ENCODE peak calls at places on chromosomes 4 and X, in six cellular contexts. One of them, this sample, is unnamed.

GRCh38 chr4:69321153-69321729 is 41.0 kb downstream of the UGT2B28 start:
- DNase-seq in H1: no peak
- DNase-seq in IMR-90: no peak
- DNase-seq in mesenchymal stem cell: no peak
- DNase-seq in neuronal stem cell: no peak
- DNase-seq in trophoblast cell: no peak
- DNase-seq in this sample: no peak

GRCh38 chr4:1520145-1520661 is 114.0 kb upstream of the NKX1-1 start:
- DNase-seq in H1: no peak
- DNase-seq in IMR-90: no peak
- DNase-seq in mesenchymal stem cell: no peak
- DNase-seq in neuronal stem cell: no peak
- DNase-seq in trophoblast cell: no peak
- DNase-seq in this sample: no peak

GRCh38 chr4:89724716-89725115 is 112.2 kb downstream of the SNCA start:
- DNase-seq in H1: no peak
- DNase-seq in IMR-90: peak; percentile 91
- DNase-seq in mesenchymal stem cell: peak; percentile 81
- DNase-seq in neuronal stem cell: no peak
- DNase-seq in trophoblast cell: no peak
- DNase-seq in this sample: no peak

GRCh38 chr4:100875296-100876040 is 357.6 kb upstream of the EMCN start:
- DNase-seq in H1: no peak
- DNase-seq in IMR-90: no peak
- DNase-seq in mesenchymal stem cell: no peak
- DNase-seq in neuronal stem cell: no peak
- DNase-seq in trophoblast cell: no peak
- DNase-seq in this sample: no peak

GRCh38 chrX:73401591-73402266 is 45.1 kb upstream of the CDX4 start:
- DNase-seq in H1: no peak
- DNase-seq in IMR-90: no peak
- DNase-seq in mesenchymal stem cell: no peak
- DNase-seq in neuronal stem cell: peak; percentile 11
- DNase-seq in trophoblast cell: no peak
- DNase-seq in this sample: peak; percentile 51

GRCh38 chr4:51842167-51842553 is 793 bp upstream of the DCUN1D4 start:
- DNase-seq in H1: no peak
- DNase-seq in IMR-90: peak; percentile 25
- DNase-seq in mesenchymal stem cell: no peak
- DNase-seq in neuronal stem cell: no peak
- DNase-seq in trophoblast cell: peak; percentile 7
- DNase-seq in this sample: no peak

GRCh38 chr4:155569960-155570515 is 96.6 kb upstream of the GUCY1A1 start:
- DNase-seq in H1: no peak
- DNase-seq in IMR-90: peak; percentile 10
- DNase-seq in mesenchymal stem cell: no peak
- DNase-seq in neuronal stem cell: no peak
- DNase-seq in trophoblast cell: no peak
- DNase-seq in this sample: no peak

GRCh38 chr4:13525606-13526281 is 18.6 kb downstream of the NKX3-2 start:
- DNase-seq in H1: no peak
- DNase-seq in IMR-90: no peak
- DNase-seq in mesenchymal stem cell: no peak
- DNase-seq in neuronal stem cell: no peak
- DNase-seq in trophoblast cell: no peak
- DNase-seq in this sample: no peak

GRCh38 chr4:55512922-55513571 is 33.7 kb downstream of the CLOCK start:
- DNase-seq in H1: no peak
- DNase-seq in IMR-90: peak; percentile 77
- DNase-seq in mesenchymal stem cell: peak; percentile 8
- DNase-seq in neuronal stem cell: no peak
- DNase-seq in trophoblast cell: no peak
- DNase-seq in this sample: no peak

GRCh38 chr4:54185380-54185779 is 43.7 kb upstream of the PDGFRA start:
- DNase-seq in H1: no peak
- DNase-seq in IMR-90: no peak
- DNase-seq in mesenchymal stem cell: no peak
- DNase-seq in neuronal stem cell: no peak
- DNase-seq in trophoblast cell: no peak
- DNase-seq in this sample: no peak

GRCh38 chr4:26281876-26282275 is 38.9 kb upstream of the RBPJ start:
- DNase-seq in H1: no peak
- DNase-seq in IMR-90: peak; percentile 83
- DNase-seq in mesenchymal stem cell: peak; percentile 74
- DNase-seq in neuronal stem cell: no peak
- DNase-seq in trophoblast cell: no peak
- DNase-seq in this sample: no peak

GRCh38 chrX:141415889-141416288 is 168.6 kb downstream of the SPANXA1 start:
- DNase-seq in H1: no peak
- DNase-seq in IMR-90: no peak
- DNase-seq in mesenchymal stem cell: no peak
- DNase-seq in neuronal stem cell: no peak
- DNase-seq in trophoblast cell: no peak
- DNase-seq in this sample: no peak

GRCh38 chrX:106035064-106035463 is 3.5 kb downstream of the SERPINA7 start:
- DNase-seq in H1: no peak
- DNase-seq in IMR-90: no peak
- DNase-seq in mesenchymal stem cell: no peak
- DNase-seq in neuronal stem cell: no peak
- DNase-seq in trophoblast cell: no peak
- DNase-seq in this sample: no peak

GRCh38 chrX:9627827-9628406 is 137.7 kb downstream of the GPR143 start:
- DNase-seq in H1: no peak
- DNase-seq in IMR-90: peak; percentile 41
- DNase-seq in mesenchymal stem cell: peak; percentile 27
- DNase-seq in neuronal stem cell: no peak
- DNase-seq in trophoblast cell: no peak
- DNase-seq in this sample: no peak

GRCh38 chr4:118889313-118889694 is 650 bp downstream of the SYNPO2 start:
- DNase-seq in H1: no peak
- DNase-seq in IMR-90: no peak
- DNase-seq in mesenchymal stem cell: no peak
- DNase-seq in neuronal stem cell: no peak
- DNase-seq in trophoblast cell: no peak
- DNase-seq in this sample: no peak

GRCh38 chr4:91113130-91113706 is 986.0 kb downstream of the CCSER1 start:
- DNase-seq in H1: no peak
- DNase-seq in IMR-90: peak; percentile 6
- DNase-seq in mesenchymal stem cell: peak; percentile 34
- DNase-seq in neuronal stem cell: peak; percentile 23
- DNase-seq in trophoblast cell: no peak
- DNase-seq in this sample: no peak

GRCh38 chr4:57270350-57270749 is 160.2 kb upstream of the IGFBP7 start:
- DNase-seq in H1: no peak
- DNase-seq in IMR-90: no peak
- DNase-seq in mesenchymal stem cell: no peak
- DNase-seq in neuronal stem cell: no peak
- DNase-seq in trophoblast cell: peak; percentile 66
- DNase-seq in this sample: no peak

GRCh38 chrX:44202596-44202995 is 140.9 kb downstream of the EFHC2 start:
- DNase-seq in H1: no peak
- DNase-seq in IMR-90: no peak
- DNase-seq in mesenchymal stem cell: no peak
- DNase-seq in neuronal stem cell: no peak
- DNase-seq in trophoblast cell: no peak
- DNase-seq in this sample: no peak

GRCh38 chr4:1393866-1394265 is 12.4 kb downstream of the NKX1-1 start:
- DNase-seq in H1: no peak
- DNase-seq in IMR-90: no peak
- DNase-seq in mesenchymal stem cell: no peak
- DNase-seq in neuronal stem cell: no peak
- DNase-seq in trophoblast cell: no peak
- DNase-seq in this sample: no peak

GRCh38 chrX:69268637-69269036 is 103.4 kb upstream of the PJA1 start:
- DNase-seq in H1: no peak
- DNase-seq in IMR-90: no peak
- DNase-seq in mesenchymal stem cell: no peak
- DNase-seq in neuronal stem cell: no peak
- DNase-seq in trophoblast cell: no peak
- DNase-seq in this sample: no peak

GRCh38 chr4:128574706-128575105 is 234.8 kb upstream of the JADE1 start:
- DNase-seq in H1: peak; percentile 81
- DNase-seq in IMR-90: peak; percentile 68
- DNase-seq in mesenchymal stem cell: no peak
- DNase-seq in neuronal stem cell: peak; percentile 48
- DNase-seq in trophoblast cell: peak; percentile 64
- DNase-seq in this sample: peak; percentile 82

GRCh38 chr4:29852537-29852936 is 867.6 kb upstream of the PCDH7 start:
- DNase-seq in H1: no peak
- DNase-seq in IMR-90: no peak
- DNase-seq in mesenchymal stem cell: no peak
- DNase-seq in neuronal stem cell: no peak
- DNase-seq in trophoblast cell: no peak
- DNase-seq in this sample: no peak

GRCh38 chrX:100812216-100813158 is 7.7 kb upstream of the CSTF2 start:
- DNase-seq in H1: no peak
- DNase-seq in IMR-90: no peak
- DNase-seq in mesenchymal stem cell: no peak
- DNase-seq in neuronal stem cell: no peak
- DNase-seq in trophoblast cell: no peak
- DNase-seq in this sample: peak; percentile 35

GRCh38 chr4:55127053-55127452 is 1.7 kb upstream of the KDR start:
- DNase-seq in H1: no peak
- DNase-seq in IMR-90: no peak
- DNase-seq in mesenchymal stem cell: no peak
- DNase-seq in neuronal stem cell: no peak
- DNase-seq in trophoblast cell: no peak
- DNase-seq in this sample: no peak

GRCh38 chr4:181046809-181047208 is 1196.4 kb upstream of the TENM3 start:
- DNase-seq in H1: no peak
- DNase-seq in IMR-90: no peak
- DNase-seq in mesenchymal stem cell: no peak
- DNase-seq in neuronal stem cell: no peak
- DNase-seq in trophoblast cell: no peak
- DNase-seq in this sample: peak; percentile 37

GRCh38 chr4:10098770-10099139 is 17.8 kb downstream of the WDR1 start:
- DNase-seq in H1: no peak
- DNase-seq in IMR-90: peak; percentile 80
- DNase-seq in mesenchymal stem cell: peak; percentile 74
- DNase-seq in neuronal stem cell: no peak
- DNase-seq in trophoblast cell: no peak
- DNase-seq in this sample: no peak

GRCh38 chr4:80454040-80454439 is 118.5 kb downstream of the CFAP299 start:
- DNase-seq in H1: no peak
- DNase-seq in IMR-90: peak; percentile 54
- DNase-seq in mesenchymal stem cell: no peak
- DNase-seq in neuronal stem cell: no peak
- DNase-seq in trophoblast cell: peak; percentile 46
- DNase-seq in this sample: no peak
- H3K9ac ChIP-seq in H1: no peak overlapping the region
- H3K9ac ChIP-seq in IMR-90: no peak overlapping the region
- H3K9ac ChIP-seq in mesenchymal stem cell: no peak overlapping the region
- H3K9ac ChIP-seq in neuronal stem cell: no peak overlapping the region
- H3K9ac ChIP-seq in trophoblast cell: no peak overlapping the region
- H3K9ac ChIP-seq in this sample: no peak overlapping the region

GRCh38 chrX:117335209-117335608 is 781.4 kb downstream of the KLHL13 start:
- DNase-seq in H1: no peak
- DNase-seq in IMR-90: no peak
- DNase-seq in mesenchymal stem cell: no peak
- DNase-seq in neuronal stem cell: no peak
- DNase-seq in trophoblast cell: no peak
- DNase-seq in this sample: no peak
- H3K14ac ChIP-seq in H1: no peak overlapping the region
- H3K14ac ChIP-seq in IMR-90: no peak overlapping the region
- H3K14ac ChIP-seq in mesenchymal stem cell: no peak overlapping the region
- H3K14ac ChIP-seq in neuronal stem cell: no peak overlapping the region
- H3K14ac ChIP-seq in trophoblast cell: no peak overlapping the region
- H3K14ac ChIP-seq in this sample: no peak overlapping the region

DNA sequence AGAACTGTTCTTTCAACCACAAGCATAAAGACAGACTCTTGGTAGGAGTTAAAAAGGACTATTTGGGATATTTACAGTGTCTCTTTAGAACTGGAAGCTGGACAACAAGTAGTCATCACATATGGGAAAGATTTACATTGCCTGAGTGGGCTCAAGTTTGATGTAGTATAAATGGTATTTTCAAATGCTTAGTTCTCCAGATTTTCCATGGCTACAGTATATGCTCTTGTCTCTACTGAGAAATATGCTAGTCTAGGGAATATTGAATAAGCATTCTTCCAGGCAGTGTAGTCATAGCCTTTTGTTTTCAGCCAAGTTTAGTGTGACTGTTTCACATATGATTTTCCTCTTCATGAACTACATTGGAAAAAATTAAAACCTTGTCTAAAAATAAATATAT is 315.6 kb downstream of the ARHGAP24 start:
- DNase-seq in H1: no peak
- DNase-seq in IMR-90: peak; percentile 79
- DNase-seq in mesenchymal stem cell: peak; percentile 69
- DNase-seq in neuronal stem cell: no peak
- DNase-seq in trophoblast cell: no peak
- DNase-seq in this sample: no peak
- H3K9ac ChIP-seq in H1: no peak overlapping the region
- H3K9ac ChIP-seq in IMR-90: no peak overlapping the region
- H3K9ac ChIP-seq in mesenchymal stem cell: peak overlapping the region; percentile 80
- H3K9ac ChIP-seq in neuronal stem cell: no peak overlapping the region
- H3K9ac ChIP-seq in trophoblast cell: no peak overlapping the region
- H3K9ac ChIP-seq in this sample: no peak overlapping the region

DNA sequence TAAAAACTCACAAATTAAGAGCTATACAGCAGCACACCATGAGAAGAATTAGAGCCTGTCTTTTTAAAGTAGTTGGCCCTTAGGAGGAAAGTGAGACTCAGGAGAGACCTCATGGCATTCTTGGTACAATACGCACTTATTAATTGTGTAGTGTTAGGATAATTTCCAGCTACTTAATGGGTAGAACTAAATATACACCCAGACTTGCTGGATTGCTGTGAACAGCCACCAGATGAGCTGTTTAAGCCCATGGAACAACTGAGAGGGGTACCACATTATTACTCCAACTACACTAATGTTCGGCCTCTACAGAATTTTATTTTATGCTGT is 13.6 kb downstream of the MFAP3L start:
- DNase-seq in H1: no peak
- DNase-seq in IMR-90: no peak
- DNase-seq in mesenchymal stem cell: no peak
- DNase-seq in neuronal stem cell: no peak
- DNase-seq in trophoblast cell: no peak
- DNase-seq in this sample: no peak
- H3K14ac ChIP-seq in H1: no peak overlapping the region
- H3K14ac ChIP-seq in IMR-90: no peak overlapping the region
- H3K14ac ChIP-seq in mesenchymal stem cell: no peak overlapping the region
- H3K14ac ChIP-seq in neuronal stem cell: no peak overlapping the region
- H3K14ac ChIP-seq in trophoblast cell: no peak overlapping the region
- H3K14ac ChIP-seq in this sample: no peak overlapping the region

DNA sequence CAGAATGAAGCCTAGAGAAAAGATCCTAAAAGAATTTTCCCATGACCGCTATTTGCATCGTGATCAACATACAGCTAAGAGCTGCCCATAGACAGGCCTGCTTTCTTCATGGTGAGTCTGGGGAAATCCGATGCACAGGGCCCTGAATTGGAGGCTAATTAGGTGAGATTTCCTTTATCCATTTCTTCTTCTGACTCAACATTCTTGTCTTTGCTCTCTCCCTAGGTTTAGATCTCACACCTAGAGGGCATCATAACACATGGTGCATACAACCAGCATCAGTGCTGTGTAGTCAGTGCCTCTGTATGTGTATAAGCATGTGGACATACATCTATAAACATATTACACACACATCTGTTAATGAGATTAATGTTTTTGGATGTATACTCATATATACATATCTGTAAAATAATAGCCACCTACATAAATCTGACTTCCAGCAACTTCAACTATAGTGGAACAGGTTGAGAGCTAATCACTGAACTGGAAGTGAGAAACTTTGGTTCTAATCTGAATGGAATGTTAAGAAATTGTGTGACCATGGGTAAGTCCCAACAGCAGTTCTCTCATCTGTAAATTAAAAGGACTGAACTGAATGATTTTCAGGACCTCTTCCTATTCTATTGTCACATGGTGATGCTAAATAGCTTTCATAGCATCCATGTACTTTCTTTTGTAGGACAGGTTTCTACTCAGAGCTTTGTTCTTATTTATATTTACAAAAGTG is 17.5 kb downstream of the GATB start:
- DNase-seq in H1: no peak
- DNase-seq in IMR-90: no peak
- DNase-seq in mesenchymal stem cell: peak; percentile 12
- DNase-seq in neuronal stem cell: no peak
- DNase-seq in trophoblast cell: no peak
- DNase-seq in this sample: no peak
- H3K9ac ChIP-seq in H1: no peak overlapping the region
- H3K9ac ChIP-seq in IMR-90: no peak overlapping the region
- H3K9ac ChIP-seq in mesenchymal stem cell: peak overlapping the region; percentile 53
- H3K9ac ChIP-seq in neuronal stem cell: no peak overlapping the region
- H3K9ac ChIP-seq in trophoblast cell: no peak overlapping the region
- H3K9ac ChIP-seq in this sample: no peak overlapping the region